ENCODE peak calls at places on chromosomes 4 and X, in nine cellular contexts. J is esophagus muscularis mucosa, V is transverse colon, R is foreskin fibroblast, X is fibroblast of lung, M is LNCaP clone FGC, K is ovary, I is tibial artery, Q is sigmoid colon. T is an unnamed sample.

GRCh38 chr4:4606321-4606720 is 64.5 kb upstream of the STX18 start:
- DNase-seq in J (no peak), V (no peak), R (peak; percentile 37), X (peak; percentile 45), M (no peak), K (no peak), I (no peak), Q (no peak), T (no peak)

GRCh38 chr4:8585721-8586161 is 5.5 kb downstream of the GPR78 start:
- DNase-seq in J (no peak), V (no peak), R (no peak), X (no peak), M (no peak), K (peak; percentile 16), I (no peak), Q (peak; percentile 25), T (no peak)

GRCh38 chr4:150369434-150370141 is 212.4 kb upstream of the MAB21L2 start:
- DNase-seq in J (no peak), V (no peak), R (no peak), X (no peak), M (no peak), K (no peak), I (no peak), Q (no peak), T (no peak)

GRCh38 chrX:70554081-70554480 is 109.4 kb downstream of the DLG3 start:
- DNase-seq in J (no peak), V (no peak), R (peak; percentile 0), X (peak; percentile 6), M (no peak), K (no peak), I (no peak), Q (no peak), T (no peak)

GRCh38 chrX:18996536-18996935 is 12.6 kb upstream of the PHKA2 start:
- DNase-seq in J (no peak), V (no peak), R (no peak), X (no peak), M (no peak), K (no peak), I (no peak), Q (no peak), T (no peak)

GRCh38 chrX:50762578-50762977 is 51.4 kb downstream of the SHROOM4 start:
- DNase-seq in J (no peak), V (no peak), R (no peak), X (peak; percentile 31), M (no peak), K (no peak), I (no peak), Q (no peak), T (no peak)

GRCh38 chr4:10100734-10101216 is 15.8 kb downstream of the WDR1 start:
- DNase-seq in J (no peak), V (peak; percentile 42), R (no peak), X (no peak), M (no peak), K (no peak), I (peak; percentile 77), Q (peak; percentile 75), T (no peak)

GRCh38 chr4:24102621-24103020 is 212.8 kb upstream of the PPARGC1A start:
- DNase-seq in J (no peak), V (no peak), R (no peak), X (no peak), M (no peak), K (no peak), I (no peak), Q (no peak), T (no peak)

GRCh38 chr4:148857973-148858534 is 415.8 kb upstream of the NR3C2 start:
- DNase-seq in J (no peak), V (no peak), R (no peak), X (no peak), M (no peak), K (no peak), I (no peak), Q (no peak), T (no peak)

GRCh38 chr4:54091637-54092404 is 8.1 kb upstream of the GSX2 start:
- DNase-seq in J (no peak), V (peak; percentile 82), R (peak; percentile 64), X (peak; percentile 62), M (no peak), K (peak; percentile 71), I (peak; percentile 80), Q (peak; percentile 89), T (no peak)

GRCh38 chr4:104128031-104128849 is 366.5 kb downstream of the CXXC4 start:
- DNase-seq in J (no peak), V (no peak), R (no peak), X (no peak), M (peak; percentile 60), K (no peak), I (no peak), Q (no peak), T (no peak)

GRCh38 chr4:21507439-21507838 is 441.1 kb downstream of the KCNIP4 start:
- DNase-seq in J (no peak), V (no peak), R (peak; percentile 4), X (peak; percentile 6), M (no peak), K (no peak), I (no peak), Q (no peak), T (peak; percentile 6)

GRCh38 chr4:76278583-76278982 is 27.1 kb downstream of the FAM47E start:
- DNase-seq in J (no peak), V (no peak), R (no peak), X (no peak), M (no peak), K (no peak), I (no peak), Q (no peak), T (no peak)

DNA sequence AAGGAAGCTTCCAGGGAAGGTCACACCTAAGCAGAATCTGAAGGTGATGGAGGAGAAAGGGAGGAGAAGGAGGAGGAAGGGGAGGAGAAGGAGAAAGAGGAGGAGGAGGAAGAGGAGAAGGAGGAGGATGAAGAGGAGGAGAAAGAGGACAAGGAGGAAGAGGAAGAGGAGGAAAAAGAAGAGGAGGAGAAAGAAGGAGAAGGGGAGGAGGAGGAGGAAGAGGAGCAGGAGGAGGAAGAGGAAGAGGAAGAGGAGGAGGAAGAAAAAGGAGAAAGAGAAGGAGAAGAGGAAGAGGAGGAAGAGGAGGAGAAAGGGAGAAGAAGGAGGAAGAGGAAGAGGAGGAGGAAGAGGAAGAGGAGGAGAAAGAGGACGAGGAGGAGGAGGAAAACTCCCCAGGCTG is 41.2 kb downstream of the CRMP1 start:
- DNase-seq in J (no peak), V (no peak), R (no peak), X (no peak), M (no peak), K (no peak), I (no peak), Q (no peak), T (no peak)
- H3K4me3 ChIP-seq in J (no peak overlapping the region), V (no peak overlapping the region), R (no peak overlapping the region), X (no peak overlapping the region), M (no peak overlapping the region), K (no peak overlapping the region), I (no peak overlapping the region), Q (no peak overlapping the region), T (no peak overlapping the region)

GRCh38 chr4:121192500-121192899 is 28.4 kb upstream of the TNIP3 start:
- DNase-seq in J (no peak), V (no peak), R (peak; percentile 20), X (peak; percentile 42), M (no peak), K (no peak), I (no peak), Q (no peak), T (no peak)

GRCh38 chr4:121190389-121190788 is 26.3 kb upstream of the TNIP3 start:
- DNase-seq in J (no peak), V (no peak), R (no peak), X (no peak), M (no peak), K (no peak), I (no peak), Q (no peak), T (no peak)

GRCh38 chr4:121189811-121190210 is 25.7 kb upstream of the TNIP3 start:
- DNase-seq in J (no peak), V (peak; percentile 13), R (no peak), X (no peak), M (no peak), K (no peak), I (no peak), Q (no peak), T (no peak)

GRCh38 chr4:121191351-121191750 is 27.2 kb upstream of the TNIP3 start:
- DNase-seq in J (no peak), V (no peak), R (no peak), X (no peak), M (no peak), K (no peak), I (no peak), Q (no peak), T (no peak)

DNA sequence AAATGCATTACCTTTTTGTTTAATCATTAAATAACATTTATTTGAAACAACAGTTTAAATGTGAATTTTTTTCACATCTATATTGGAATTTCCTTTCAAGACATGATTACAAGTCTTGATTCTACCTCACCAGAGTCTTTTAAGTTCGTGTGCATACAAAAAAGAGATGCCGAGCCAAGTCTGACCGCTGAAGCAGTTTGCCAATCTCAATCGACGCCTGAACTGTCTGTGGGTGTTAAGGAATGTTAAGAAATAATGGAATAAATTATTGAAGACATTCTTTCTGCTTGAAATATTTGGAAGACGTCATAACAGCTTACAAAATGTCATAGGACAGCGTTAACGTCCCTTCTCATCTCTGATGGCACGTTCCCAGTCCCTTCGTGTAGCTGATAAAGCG is 27.9 kb upstream of the TNIP3 start:
- DNase-seq in J (no peak), V (no peak), R (no peak), X (peak; percentile 73), M (no peak), K (no peak), I (no peak), Q (no peak), T (no peak)
- H3K4me3 ChIP-seq in J (peak overlapping the region; percentile 25), V (no peak overlapping the region), R (no peak overlapping the region), X (peak overlapping the region; percentile 83), M (no peak overlapping the region), K (no peak overlapping the region), I (no peak overlapping the region), Q (no peak overlapping the region), T (no peak overlapping the region)

GRCh38 chrX:37684918-37685317 is 673 bp upstream of the XK start:
- DNase-seq in J (no peak), V (no peak), R (no peak), X (no peak), M (no peak), K (no peak), I (no peak), Q (no peak), T (no peak)
- H3K4me3 ChIP-seq in J (peak overlapping the region; percentile 66), V (no peak overlapping the region), R (no peak overlapping the region), X (no peak overlapping the region), M (no peak overlapping the region), K (peak overlapping the region; percentile 35), I (peak overlapping the region; percentile 68), Q (peak overlapping the region; percentile 46), T (no peak overlapping the region)

DNA sequence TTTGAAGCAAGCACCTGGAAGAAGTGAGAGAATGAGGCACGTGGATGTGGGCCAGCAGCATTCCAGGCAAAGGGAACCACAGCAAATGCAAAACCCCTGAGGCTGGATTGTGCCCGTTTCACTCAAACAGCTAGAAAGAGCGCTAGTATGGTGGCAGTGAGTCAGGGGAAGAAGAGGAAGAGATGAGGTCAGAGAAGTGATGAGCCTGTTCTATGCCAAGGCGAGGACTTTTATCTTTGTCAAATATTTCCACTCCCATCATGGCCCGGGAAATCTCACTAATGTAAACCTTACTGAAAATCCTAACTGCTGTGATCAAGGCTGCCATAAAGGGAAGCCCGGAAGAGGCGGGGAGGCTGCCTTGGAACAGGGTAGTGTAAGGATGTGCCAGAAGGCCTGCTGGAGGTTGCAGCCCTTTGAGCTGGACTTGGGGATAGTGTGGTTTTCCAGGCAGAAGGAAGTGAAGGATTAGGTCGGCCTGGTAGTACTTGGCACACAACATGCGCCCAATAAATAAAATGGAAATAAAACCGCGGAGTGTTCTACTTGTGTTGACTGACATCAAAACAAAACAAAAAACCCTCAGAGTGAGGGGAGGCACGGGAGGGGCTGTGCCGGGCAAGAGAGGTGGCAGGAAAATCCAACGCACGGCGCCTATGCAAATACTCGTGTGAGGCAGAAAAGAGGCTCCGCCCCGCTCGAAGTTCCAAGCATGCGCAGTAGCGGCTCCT is 1.2 kb upstream of the CDK16 start:
- DNase-seq in J (no peak), V (no peak), R (peak; percentile 52), X (peak; percentile 69), M (no peak), K (peak; percentile 49), I (peak; percentile 29), Q (peak; percentile 80), T (peak; percentile 18)
- H3K4me3 ChIP-seq in J (peak overlapping the region; percentile 73), V (no peak overlapping the region), R (peak overlapping the region; percentile 41), X (peak overlapping the region; percentile 28), M (peak overlapping the region; percentile 25), K (peak overlapping the region; percentile 83), I (peak overlapping the region; percentile 44), Q (peak overlapping the region; percentile 28), T (peak overlapping the region; percentile 15)

T was measured in skeletal muscle cell.